ENCODE peak calls at places on chromosomes 5 and 9, in eight cellular contexts. One of them, this sample, is unnamed.
A peak's percentile ranks its signal among the peaks of the same experiment; 100 is the strongest.

GRCh38 chr9:108855888-108856287 is at the start of gene ACTL7B:
- DNase-seq in OCI-LY7: no peak
- DNase-seq in CD4-positive, alpha-beta T cell: no peak
- DNase-seq in HCT116: no peak
- DNase-seq in hippocampal formation: no peak
- DNase-seq in H9: no peak
- DNase-seq in cardiac fibroblast: no peak
- DNase-seq in lower lobe of right lung: no peak
- DNase-seq in this sample: no peak

GRCh38 chr9:28064241-28064640 is 491.0 kb upstream of the C9orf72 start:
- DNase-seq in OCI-LY7: no peak
- DNase-seq in CD4-positive, alpha-beta T cell: no peak
- DNase-seq in HCT116: no peak
- DNase-seq in hippocampal formation: no peak
- DNase-seq in H9: peak; percentile 21
- DNase-seq in cardiac fibroblast: no peak
- DNase-seq in lower lobe of right lung: no peak
- DNase-seq in this sample: no peak

GRCh38 chr9:87713278-87713989 is 12.5 kb upstream of the CTSL start:
- DNase-seq in OCI-LY7: no peak
- DNase-seq in CD4-positive, alpha-beta T cell: no peak
- DNase-seq in HCT116: peak; percentile 76
- DNase-seq in hippocampal formation: peak; percentile 45
- DNase-seq in H9: no peak
- DNase-seq in cardiac fibroblast: peak; percentile 99
- DNase-seq in lower lobe of right lung: peak; percentile 87
- DNase-seq in this sample: no peak

GRCh38 chr5:56783261-56783660 is 32.1 kb upstream of the MAP3K1 start:
- DNase-seq in OCI-LY7: no peak
- DNase-seq in CD4-positive, alpha-beta T cell: no peak
- DNase-seq in HCT116: no peak
- DNase-seq in hippocampal formation: no peak
- DNase-seq in H9: no peak
- DNase-seq in cardiac fibroblast: no peak
- DNase-seq in lower lobe of right lung: no peak
- DNase-seq in this sample: no peak

GRCh38 chr5:85590764-85591163 is 1027.0 kb upstream of the COX7C start:
- DNase-seq in OCI-LY7: no peak
- DNase-seq in CD4-positive, alpha-beta T cell: no peak
- DNase-seq in HCT116: no peak
- DNase-seq in hippocampal formation: no peak
- DNase-seq in H9: no peak
- DNase-seq in cardiac fibroblast: no peak
- DNase-seq in lower lobe of right lung: no peak
- DNase-seq in this sample: no peak

GRCh38 chr5:126069329-126069728 is 353.9 kb upstream of the GRAMD2B start:
- DNase-seq in OCI-LY7: no peak
- DNase-seq in CD4-positive, alpha-beta T cell: no peak
- DNase-seq in HCT116: no peak
- DNase-seq in hippocampal formation: no peak
- DNase-seq in H9: no peak
- DNase-seq in cardiac fibroblast: no peak
- DNase-seq in lower lobe of right lung: no peak
- DNase-seq in this sample: no peak

GRCh38 chr9:36755019-36755418 is 182.3 kb downstream of the MELK start:
- DNase-seq in OCI-LY7: no peak
- DNase-seq in CD4-positive, alpha-beta T cell: no peak
- DNase-seq in HCT116: no peak
- DNase-seq in hippocampal formation: no peak
- DNase-seq in H9: no peak
- DNase-seq in cardiac fibroblast: no peak
- DNase-seq in lower lobe of right lung: no peak
- DNase-seq in this sample: no peak

GRCh38 chr5:81626524-81626923 is 124.4 kb downstream of the SSBP2 start:
- DNase-seq in OCI-LY7: no peak
- DNase-seq in CD4-positive, alpha-beta T cell: no peak
- DNase-seq in HCT116: peak; percentile 36
- DNase-seq in hippocampal formation: no peak
- DNase-seq in H9: no peak
- DNase-seq in cardiac fibroblast: peak; percentile 71
- DNase-seq in lower lobe of right lung: no peak
- DNase-seq in this sample: no peak

GRCh38 chr5:18732556-18733479 is 1098.6 kb downstream of the TAF11L14 start:
- DNase-seq in OCI-LY7: no peak
- DNase-seq in CD4-positive, alpha-beta T cell: no peak
- DNase-seq in HCT116: no peak
- DNase-seq in hippocampal formation: no peak
- DNase-seq in H9: no peak
- DNase-seq in cardiac fibroblast: no peak
- DNase-seq in lower lobe of right lung: no peak
- DNase-seq in this sample: no peak

GRCh38 chr9:130039504-130040147 is 3.4 kb downstream of the FNBP1 start:
- DNase-seq in OCI-LY7: peak; percentile 84
- DNase-seq in CD4-positive, alpha-beta T cell: no peak
- DNase-seq in HCT116: no peak
- DNase-seq in hippocampal formation: no peak
- DNase-seq in H9: no peak
- DNase-seq in cardiac fibroblast: no peak
- DNase-seq in lower lobe of right lung: no peak
- DNase-seq in this sample: no peak

GRCh38 chr9:17802249-17802857 is 223.5 kb downstream of the SH3GL2 start:
- DNase-seq in OCI-LY7: peak; percentile 6
- DNase-seq in CD4-positive, alpha-beta T cell: no peak
- DNase-seq in HCT116: no peak
- DNase-seq in hippocampal formation: no peak
- DNase-seq in H9: no peak
- DNase-seq in cardiac fibroblast: peak; percentile 26
- DNase-seq in lower lobe of right lung: no peak
- DNase-seq in this sample: no peak

GRCh38 chr5:50665091-50665490 is 1.3 kb upstream of the PARP8 start:
- DNase-seq in OCI-LY7: no peak
- DNase-seq in CD4-positive, alpha-beta T cell: no peak
- DNase-seq in HCT116: no peak
- DNase-seq in hippocampal formation: no peak
- DNase-seq in H9: no peak
- DNase-seq in cardiac fibroblast: no peak
- DNase-seq in lower lobe of right lung: no peak
- DNase-seq in this sample: no peak

GRCh38 chr9:127293314-127293713 is 28.7 kb downstream of the GARNL3 start:
- DNase-seq in OCI-LY7: no peak
- DNase-seq in CD4-positive, alpha-beta T cell: no peak
- DNase-seq in HCT116: no peak
- DNase-seq in hippocampal formation: no peak
- DNase-seq in H9: no peak
- DNase-seq in cardiac fibroblast: no peak
- DNase-seq in lower lobe of right lung: no peak
- DNase-seq in this sample: no peak